ENCODE peak calls at places on chromosomes 7 and 10, in four cellular contexts. B is HEK293T, N is SK-N-SH, R is HepG2. I is an unnamed sample.

GRCh38 chr10:6694447-6695155 is 114.5 kb upstream of the PRKCQ start:
- DNase-seq in R (no peak), N (no peak), B (no peak), I (no peak)

GRCh38 chr7:38973760-38974159 is 3.9 kb upstream of the POU6F2 start:
- DNase-seq in R (no peak), N (no peak), B (no peak), I (no peak)

GRCh38 chr10:77073066-77073960 is 564.3 kb downstream of the KCNMA1 start:
- DNase-seq in N (no peak), B (no peak), R (no peak), I (no peak)

GRCh38 chr10:36803229-36803628 is 322.2 kb upstream of the ANKRD30A start:
- DNase-seq in N (no peak), R (no peak), B (no peak), I (no peak)

GRCh38 chr7:24932815-24933214 is 47.2 kb downstream of the OSBPL3 start:
- DNase-seq in N (no peak), B (no peak), R (no peak), I (no peak)

GRCh38 chr7:7428806-7429205 is 106.9 kb downstream of the COL28A1 start:
- DNase-seq in R (no peak), B (no peak), N (no peak), I (no peak)

GRCh38 chr7:101882595-101883564 is 65.5 kb downstream of the CUX1 start:
- DNase-seq in R (peak), N (peak), B (peak), I (peak)

GRCh38 chr7:48575516-48575915 is 348.8 kb upstream of the CDC14C start:
- DNase-seq in N (no peak), B (no peak), R (no peak), I (no peak)

GRCh38 chr7:78073470-78074382 is 275.2 kb downstream of the PHTF2 start:
- DNase-seq in B (no peak), N (no peak), R (no peak), I (no peak)

GRCh38 chr7:27532256-27532783 is 130.4 kb downstream of the HIBADH start:
- DNase-seq in B (no peak), R (no peak), N (no peak), I (no peak)

GRCh38 chr7:43838201-43838659 is 31.1 kb downstream of the MRPS24 start:
- DNase-seq in N (no peak), B (no peak), R (no peak), I (no peak)

GRCh38 chr10:119642556-119643111 is 8.5 kb upstream of the BAG3 start:
- DNase-seq in N (no peak), R (no peak), B (no peak), I (no peak)

GRCh38 chr7:676246-676971 is 50.1 kb upstream of the DNAAF5 start:
- DNase-seq in B (no peak), R (no peak), N (no peak), I (no peak)

GRCh38 chr10:109966961-109967738 is 40.6 kb upstream of the ADD3 start:
- DNase-seq in R (peak), B (no peak), N (peak), I (no peak)

GRCh38 chr7:4817178-4817905 is 41.9 kb downstream of the AP5Z1 start:
- DNase-seq in N (no peak), R (no peak), B (no peak), I (no peak)

GRCh38 chr7:127780489-127780888 is 128.5 kb downstream of the SND1 start:
- DNase-seq in B (no peak), R (no peak), N (no peak), I (no peak)

GRCh38 chr10:119663866-119664698 is 12.9 kb downstream of the BAG3 start:
- DNase-seq in B (no peak), N (peak), R (no peak), I (no peak)

GRCh38 chr10:80274396-80275134 is 14.9 kb downstream of the MAT1A start:
- DNase-seq in R (no peak), N (no peak), B (no peak), I (peak)

GRCh38 chr7:107036535-107036934 is 8.0 kb upstream of the PRKAR2B start:
- DNase-seq in N (no peak), B (no peak), R (no peak), I (no peak)

GRCh38 chr7:111873963-111874693 is 311.8 kb upstream of the IMMP2L start:
- DNase-seq in R (no peak), B (no peak), N (no peak), I (no peak)
- TF ChIP-seq FOXM1 in R (no peak), B (no peak), N (no peak), I (no peak)

GRCh38 chr7:114026486-114027089 is 107.8 kb upstream of the PPP1R3A start:
- DNase-seq in N (peak), B (peak), R (peak), I (peak)
- TF ChIP-seq FOXM1 in N (no peak), B (no peak), R (no peak), I (no peak)

GRCh38 chr10:111207525-111207924 is 130.7 kb downstream of the ADRA2A start:
- DNase-seq in B (no peak), N (peak), R (no peak), I (no peak)
- TF ChIP-seq FOXM1 in B (no peak), N (no peak), R (no peak), I (no peak)

GRCh38 chr7:1971946-1972654 is 260.6 kb downstream of the MAD1L1 start:
- DNase-seq in R (no peak), B (no peak), N (no peak), I (no peak)

GRCh38 chr7:1969459-1970284 is 263.1 kb downstream of the MAD1L1 start:
- DNase-seq in N (no peak), R (no peak), B (no peak), I (no peak)

GRCh38 chr7:1968397-1969111 is 264.2 kb downstream of the MAD1L1 start:
- DNase-seq in R (no peak), N (no peak), B (no peak), I (no peak)

GRCh38 chr7:1972734-1973133 is 260.0 kb downstream of the MAD1L1 start:
- DNase-seq in R (no peak), B (no peak), N (no peak), I (no peak)

DNA sequence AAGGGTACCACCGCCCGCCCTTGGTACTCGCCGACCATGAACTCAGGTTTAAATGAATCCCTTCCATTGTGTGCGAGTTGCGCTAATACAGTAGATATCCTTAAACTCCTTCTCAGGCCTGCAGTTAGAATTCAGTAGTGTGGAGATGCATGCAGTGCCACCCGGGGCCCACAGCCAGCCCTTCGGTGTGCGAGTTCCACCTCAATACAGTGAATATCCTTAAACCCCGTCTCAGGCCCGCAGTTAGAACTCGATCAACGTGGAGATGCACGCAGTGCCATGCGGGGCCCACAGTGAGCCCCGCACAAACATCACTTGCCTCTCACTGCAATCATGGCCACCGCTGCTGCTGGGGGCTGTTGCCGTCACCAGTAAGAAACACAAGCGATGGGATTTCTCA is 261.9 kb downstream of the MAD1L1 start:
- DNase-seq in N (no peak), B (no peak), R (no peak), I (no peak)
- TF ChIP-seq FOXM1 in N (no peak), B (no peak), R (no peak), I (no peak)

GRCh38 chr10:122420624-122421007 is 33.8 kb upstream of the ARMS2 start:
- DNase-seq in B (no peak), R (no peak), N (no peak), I (no peak)
- TF ChIP-seq FOXM1 in B (no peak), R (no peak), N (no peak), I (no peak)

GRCh38 chr7:113084499-113085172 is 2.0 kb downstream of the GPR85 start:
- DNase-seq in R (no peak), B (no peak), N (no peak), I (peak)

GRCh38 chr7:113085781-113086390 is 741 bp downstream of the GPR85 start:
- DNase-seq in N (peak), B (peak), R (no peak), I (no peak)

GRCh38 chr7:113087278-113087998 is 811 bp upstream of the GPR85 start:
- DNase-seq in N (peak), B (peak), R (peak), I (peak)

GRCh38 chr7:113086928-113087277 is 276 bp upstream of the GPR85 start:
- DNase-seq in R (no peak), N (no peak), B (no peak), I (no peak)

GRCh38 chr7:113086431-113086888 is at the start of gene GPR85:
- DNase-seq in B (peak), N (peak), R (no peak), I (peak)
- TF ChIP-seq FOXM1 in B (no peak), N (no peak), R (no peak), I (no peak)

GRCh38 chr10:101331960-101332359 is 22.0 kb upstream of the BTRC start:
- DNase-seq in N (no peak), B (no peak), R (no peak), I (no peak)
- TF ChIP-seq FOXM1 in N (no peak), B (no peak), R (no peak), I (no peak)